ENCODE peak calls at places on chromosomes 12 and 14, in nine cellular contexts. Q is naive B cell; X is anterior cingulate cortex; V is central memory CD4-positive, alpha-beta T cell; R is NCI-H1092 treated with DMSO at 0.1 percent for 48 hours; U is SW480; I is hippocampal formation; M is SIG-M5; N is pancreas. Z is an unnamed sample.

GRCh38 chr12:108400060-108400459 is 60.9 kb upstream of the CMKLR1 start:
- DNase-seq in Q (no peak), X (no peak), V (no peak), R (no peak), U (no peak), I (no peak), M (no peak), N (no peak), Z (no peak)

GRCh38 chr14:34569750-34570149 is 30.2 kb upstream of the EAPP start:
- DNase-seq in Q (no peak), X (no peak), V (no peak), R (no peak), U (no peak), I (no peak), M (no peak), N (no peak), Z (no peak)

GRCh38 chr12:108915632-108916133 is 35.8 kb downstream of the DAO start:
- DNase-seq in Q (no peak), X (no peak), V (no peak), R (no peak), U (no peak), I (no peak), M (no peak), N (no peak), Z (no peak)

GRCh38 chr14:64720190-64720589 is 16.0 kb downstream of the PLEKHG3 start:
- DNase-seq in Q (no peak), X (no peak), V (no peak), R (no peak), U (peak; percentile 67), I (no peak), M (no peak), N (peak; percentile 64), Z (no peak)

GRCh38 chr14:97456958-97457357 is 659.8 kb downstream of the VRK1 start:
- DNase-seq in Q (no peak), X (no peak), V (peak; percentile 13), R (no peak), U (no peak), I (no peak), M (no peak), N (no peak), Z (no peak)

GRCh38 chr12:54666008-54666407 is 17.8 kb upstream of the DCD start:
- DNase-seq in Q (no peak), X (no peak), V (no peak), R (no peak), U (no peak), I (no peak), M (no peak), N (no peak), Z (no peak)

GRCh38 chr12:60693019-60693626 is 1097.3 kb downstream of the SLC16A7 start:
- DNase-seq in Q (no peak), X (no peak), V (no peak), R (no peak), U (no peak), I (no peak), M (no peak), N (no peak), Z (no peak)

GRCh38 chr14:22664261-22664660 is 20.1 kb upstream of the OR6J1 start:
- DNase-seq in Q (no peak), X (no peak), V (no peak), R (no peak), U (no peak), I (no peak), M (no peak), N (no peak), Z (no peak)

GRCh38 chr12:94873368-94874085 is 130.0 kb downstream of the NDUFA12 start:
- DNase-seq in Q (peak; percentile 18), X (no peak), V (no peak), R (peak; percentile 13), U (peak; percentile 17), I (no peak), M (no peak), N (no peak), Z (no peak)

GRCh38 chr14:103317251-103317650 is 16.8 kb upstream of the EIF5 start:
- DNase-seq in Q (no peak), X (no peak), V (no peak), R (no peak), U (no peak), I (no peak), M (no peak), N (no peak), Z (no peak)

GRCh38 chr12:108268397-108268796 is 70.7 kb downstream of the CMKLR1 start:
- DNase-seq in Q (no peak), X (no peak), V (no peak), R (no peak), U (no peak), I (no peak), M (no peak), N (no peak), Z (no peak)

GRCh38 chr12:64737539-64737938 is 21.7 kb downstream of the GNS start:
- DNase-seq in Q (no peak), X (no peak), V (peak; percentile 37), R (no peak), U (peak; percentile 47), I (no peak), M (no peak), N (no peak), Z (no peak)

GRCh38 chr12:57803317-57803893 is 15.1 kb downstream of the AVIL start:
- DNase-seq in Q (peak; percentile 14), X (no peak), V (peak; percentile 19), R (peak; percentile 3), U (peak; percentile 35), I (peak; percentile 10), M (no peak), N (peak; percentile 37), Z (no peak)

GRCh38 chr12:697426-697825 is 34.2 kb upstream of the NINJ2 start:
- DNase-seq in Q (no peak), X (no peak), V (no peak), R (no peak), U (no peak), I (no peak), M (no peak), N (no peak), Z (no peak)

GRCh38 chr14:37340353-37340752 is 142.6 kb downstream of the MIPOL1 start:
- DNase-seq in Q (no peak), X (no peak), V (no peak), R (no peak), U (no peak), I (no peak), M (no peak), N (no peak), Z (no peak)

GRCh38 chr12:1922985-1923384 is 4.5 kb upstream of the CACNA2D4 start:
- DNase-seq in Q (no peak), X (no peak), V (no peak), R (no peak), U (no peak), I (no peak), M (no peak), N (no peak), Z (no peak)

GRCh38 chr14:94291159-94291905 is 1.7 kb downstream of the SERPINA10 start:
- DNase-seq in Q (no peak), X (no peak), V (no peak), R (no peak), U (no peak), I (no peak), M (no peak), N (no peak), Z (no peak)

GRCh38 chr12:45615268-45615667 is 114.2 kb upstream of the ARID2 start:
- DNase-seq in Q (no peak), X (no peak), V (no peak), R (peak; percentile 83), U (peak; percentile 46), I (no peak), M (no peak), N (no peak), Z (no peak)

GRCh38 chr14:90381999-90382451 is 14.8 kb upstream of the CALM1 start:
- DNase-seq in Q (no peak), X (peak; percentile 27), V (peak; percentile 14), R (peak; percentile 87), U (peak; percentile 85), I (no peak), M (no peak), N (peak; percentile 79), Z (no peak)

GRCh38 chr12:102694913-102695312 is 214.6 kb upstream of the IGF1 start:
- DNase-seq in Q (no peak), X (no peak), V (no peak), R (no peak), U (no peak), I (no peak), M (no peak), N (no peak), Z (no peak)

GRCh38 chr12:40238221-40238902 is 13.6 kb downstream of the LRRK2 start:
- DNase-seq in Q (no peak), X (no peak), V (no peak), R (no peak), U (no peak), I (no peak), M (no peak), N (no peak), Z (no peak)